ENCODE peak calls at places on chromosomes 3 and 15, in six cellular contexts. One of them, this sample, is unnamed. For H3K4me1, the result is how much of the 10 kb centered on the place peaks cover.

GRCh38 chr3:108818404-108818803 is 4.2 kb upstream of the TRAT1 start:
- DNase-seq in NT2/D1: peak
- DNase-seq in mucosa of descending colon: peak
- DNase-seq in heart left ventricle: no peak
- DNase-seq in transverse colon: peak
- DNase-seq in HepG2: peak
- DNase-seq in this sample: no peak

GRCh38 chr3:141000027-141000663 is 51.0 kb upstream of the SPSB4 start:
- DNase-seq in NT2/D1: peak
- DNase-seq in mucosa of descending colon: peak
- DNase-seq in heart left ventricle: peak
- DNase-seq in transverse colon: peak
- DNase-seq in HepG2: peak
- DNase-seq in this sample: peak

GRCh38 chr3:24069045-24069444 is 124.0 kb downstream of the NR1D2 start:
- DNase-seq in NT2/D1: no peak
- DNase-seq in mucosa of descending colon: peak
- DNase-seq in heart left ventricle: peak
- DNase-seq in transverse colon: peak
- DNase-seq in HepG2: peak
- DNase-seq in this sample: no peak

GRCh38 chr15:69568621-69569020 is 116.0 kb downstream of the RPLP1 start:
- DNase-seq in NT2/D1: no peak
- DNase-seq in mucosa of descending colon: no peak
- DNase-seq in heart left ventricle: no peak
- DNase-seq in transverse colon: no peak
- DNase-seq in HepG2: no peak
- DNase-seq in this sample: no peak

GRCh38 chr15:64740361-64741170 is 34.8 kb downstream of the RBPMS2 start:
- DNase-seq in NT2/D1: no peak
- DNase-seq in mucosa of descending colon: peak
- DNase-seq in heart left ventricle: peak
- DNase-seq in transverse colon: peak
- DNase-seq in HepG2: peak
- DNase-seq in this sample: peak

GRCh38 chr15:71332605-71333004 is 217.3 kb downstream of the THSD4 start:
- DNase-seq in NT2/D1: no peak
- DNase-seq in mucosa of descending colon: no peak
- DNase-seq in heart left ventricle: no peak
- DNase-seq in transverse colon: no peak
- DNase-seq in HepG2: no peak
- DNase-seq in this sample: no peak

GRCh38 chr15:66854012-66854965 is 152.3 kb downstream of the SMAD6 start:
- DNase-seq in NT2/D1: no peak
- DNase-seq in mucosa of descending colon: no peak
- DNase-seq in heart left ventricle: no peak
- DNase-seq in transverse colon: peak
- DNase-seq in HepG2: no peak
- DNase-seq in this sample: peak

GRCh38 chr3:12679468-12679867 is 15.6 kb upstream of the RAF1 start:
- DNase-seq in NT2/D1: no peak
- DNase-seq in mucosa of descending colon: no peak
- DNase-seq in heart left ventricle: peak
- DNase-seq in transverse colon: no peak
- DNase-seq in HepG2: peak
- DNase-seq in this sample: no peak

GRCh38 chr3:94043285-94043684 is 14.9 kb upstream of the STX19 start:
- DNase-seq in NT2/D1: no peak
- DNase-seq in mucosa of descending colon: no peak
- DNase-seq in heart left ventricle: no peak
- DNase-seq in transverse colon: no peak
- DNase-seq in HepG2: no peak
- DNase-seq in this sample: no peak

GRCh38 chr3:73781536-73781935 is 156.8 kb upstream of the PDZRN3 start:
- DNase-seq in NT2/D1: no peak
- DNase-seq in mucosa of descending colon: no peak
- DNase-seq in heart left ventricle: no peak
- DNase-seq in transverse colon: no peak
- DNase-seq in HepG2: no peak
- DNase-seq in this sample: no peak

GRCh38 chr15:83208357-83208661 is 686 bp upstream of the HDGFL3 start:
- DNase-seq in NT2/D1: peak
- DNase-seq in mucosa of descending colon: no peak
- DNase-seq in heart left ventricle: no peak
- DNase-seq in transverse colon: peak
- DNase-seq in HepG2: no peak
- DNase-seq in this sample: no peak

GRCh38 chr15:101710806-101711205 is 13.5 kb downstream of the TARS3 start:
- DNase-seq in NT2/D1: peak
- DNase-seq in mucosa of descending colon: no peak
- DNase-seq in heart left ventricle: no peak
- DNase-seq in transverse colon: no peak
- DNase-seq in HepG2: peak
- DNase-seq in this sample: no peak

GRCh38 chr3:185361920-185362319 is 1.0 kb upstream of the MAP3K13 start:
- DNase-seq in NT2/D1: no peak
- DNase-seq in mucosa of descending colon: no peak
- DNase-seq in heart left ventricle: no peak
- DNase-seq in transverse colon: no peak
- DNase-seq in HepG2: no peak
- DNase-seq in this sample: no peak

GRCh38 chr15:89912674-89913396 is at the start of gene ARPIN:
- DNase-seq in NT2/D1: no peak
- DNase-seq in mucosa of descending colon: peak
- DNase-seq in heart left ventricle: peak
- DNase-seq in transverse colon: peak
- DNase-seq in HepG2: peak
- DNase-seq in this sample: no peak

GRCh38 chr3:104411760-104412159 is 954.9 kb upstream of the ALCAM start:
- DNase-seq in NT2/D1: no peak
- DNase-seq in mucosa of descending colon: no peak
- DNase-seq in heart left ventricle: no peak
- DNase-seq in transverse colon: no peak
- DNase-seq in HepG2: no peak
- DNase-seq in this sample: no peak

GRCh38 chr15:74543583-74543982 is 2.6 kb downstream of the ARID3B start:
- DNase-seq in NT2/D1: no peak
- DNase-seq in mucosa of descending colon: no peak
- DNase-seq in heart left ventricle: no peak
- DNase-seq in transverse colon: no peak
- DNase-seq in HepG2: no peak
- DNase-seq in this sample: no peak

GRCh38 chr15:31522056-31522455 is 195.4 kb downstream of the KLF13 start:
- DNase-seq in NT2/D1: peak
- DNase-seq in mucosa of descending colon: no peak
- DNase-seq in heart left ventricle: no peak
- DNase-seq in transverse colon: no peak
- DNase-seq in HepG2: no peak
- DNase-seq in this sample: peak

GRCh38 chr3:38578551-38578950 is 70.9 kb downstream of the SCN5A start:
- DNase-seq in NT2/D1: no peak
- DNase-seq in mucosa of descending colon: no peak
- DNase-seq in heart left ventricle: no peak
- DNase-seq in transverse colon: no peak
- DNase-seq in HepG2: no peak
- DNase-seq in this sample: peak

GRCh38 chr15:46251873-46252272 is 617.0 kb downstream of the SQOR start:
- DNase-seq in NT2/D1: no peak
- DNase-seq in mucosa of descending colon: no peak
- DNase-seq in heart left ventricle: no peak
- DNase-seq in transverse colon: no peak
- DNase-seq in HepG2: no peak
- DNase-seq in this sample: no peak

GRCh38 chr3:188664795-188665194 is 507.0 kb upstream of the TPRG1 start:
- DNase-seq in NT2/D1: no peak
- DNase-seq in mucosa of descending colon: peak
- DNase-seq in heart left ventricle: no peak
- DNase-seq in transverse colon: no peak
- DNase-seq in HepG2: peak
- DNase-seq in this sample: no peak

GRCh38 chr3:54361884-54362283 is 239.5 kb downstream of the CACNA2D3 start:
- DNase-seq in NT2/D1: no peak
- DNase-seq in mucosa of descending colon: no peak
- DNase-seq in heart left ventricle: no peak
- DNase-seq in transverse colon: no peak
- DNase-seq in HepG2: no peak
- DNase-seq in this sample: no peak

GRCh38 chr3:3200632-3201212 is 21.2 kb upstream of the CRBN start:
- DNase-seq in NT2/D1: peak
- DNase-seq in mucosa of descending colon: peak
- DNase-seq in heart left ventricle: peak
- DNase-seq in transverse colon: peak
- DNase-seq in HepG2: peak
- DNase-seq in this sample: no peak

GRCh38 chr3:105238367-105238766 is 128.3 kb upstream of the ALCAM start:
- DNase-seq in NT2/D1: no peak
- DNase-seq in mucosa of descending colon: no peak
- DNase-seq in heart left ventricle: no peak
- DNase-seq in transverse colon: no peak
- DNase-seq in HepG2: no peak
- DNase-seq in this sample: no peak

GRCh38 chr15:68272797-68273271 is 4.7 kb upstream of the FEM1B start:
- DNase-seq in NT2/D1: no peak
- DNase-seq in mucosa of descending colon: no peak
- DNase-seq in heart left ventricle: peak
- DNase-seq in transverse colon: no peak
- DNase-seq in HepG2: no peak
- DNase-seq in this sample: no peak

GRCh38 chr3:123110238-123110952 is 43.6 kb downstream of the PDIA5 start:
- DNase-seq in NT2/D1: no peak
- DNase-seq in mucosa of descending colon: no peak
- DNase-seq in heart left ventricle: no peak
- DNase-seq in transverse colon: no peak
- DNase-seq in HepG2: no peak
- DNase-seq in this sample: no peak
- H3K4me1 ChIP-seq in NT2/D1: under half
- H3K4me1 ChIP-seq in mucosa of descending colon: under half
- H3K4me1 ChIP-seq in heart left ventricle: under half
- H3K4me1 ChIP-seq in transverse colon: under half
- H3K4me1 ChIP-seq in HepG2: under half
- H3K4me1 ChIP-seq in this sample: under half

DNA sequence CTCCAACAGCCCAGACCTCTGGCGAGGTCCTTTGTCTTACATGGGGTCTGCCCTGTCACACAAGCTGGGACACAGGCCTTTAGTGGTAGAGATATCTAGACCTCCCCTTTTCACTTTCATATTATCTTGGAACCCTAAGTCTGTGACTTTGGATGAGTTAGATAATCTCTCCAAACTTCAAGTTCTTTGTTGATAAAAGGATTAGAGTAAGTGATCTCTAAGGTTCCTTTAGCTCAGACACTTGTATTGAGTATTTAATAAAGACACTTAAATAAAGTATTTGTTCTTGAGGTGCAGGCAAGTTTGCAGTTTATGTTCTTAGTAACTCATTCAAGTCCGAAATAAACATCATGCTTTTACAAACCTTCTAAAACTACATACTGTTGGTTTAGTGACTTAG is 459.6 kb downstream of the SHQ1 start:
- DNase-seq in NT2/D1: no peak
- DNase-seq in mucosa of descending colon: no peak
- DNase-seq in heart left ventricle: no peak
- DNase-seq in transverse colon: no peak
- DNase-seq in HepG2: no peak
- DNase-seq in this sample: no peak
- H3K4me1 ChIP-seq in NT2/D1: under half
- H3K4me1 ChIP-seq in mucosa of descending colon: under half
- H3K4me1 ChIP-seq in heart left ventricle: under half
- H3K4me1 ChIP-seq in transverse colon: under half
- H3K4me1 ChIP-seq in HepG2: under half
- H3K4me1 ChIP-seq in this sample: under half

GRCh38 chr15:63013052-63013808 is 29.3 kb upstream of the TPM1 start:
- DNase-seq in NT2/D1: peak
- DNase-seq in mucosa of descending colon: no peak
- DNase-seq in heart left ventricle: no peak
- DNase-seq in transverse colon: no peak
- DNase-seq in HepG2: no peak
- DNase-seq in this sample: no peak

GRCh38 chr15:63016234-63016633 is 26.3 kb upstream of the TPM1 start:
- DNase-seq in NT2/D1: no peak
- DNase-seq in mucosa of descending colon: no peak
- DNase-seq in heart left ventricle: no peak
- DNase-seq in transverse colon: no peak
- DNase-seq in HepG2: no peak
- DNase-seq in this sample: no peak

GRCh38 chr15:63012444-63012843 is 30.1 kb upstream of the TPM1 start:
- DNase-seq in NT2/D1: no peak
- DNase-seq in mucosa of descending colon: no peak
- DNase-seq in heart left ventricle: no peak
- DNase-seq in transverse colon: no peak
- DNase-seq in HepG2: no peak
- DNase-seq in this sample: no peak

GRCh38 chr15:63015618-63016017 is 26.9 kb upstream of the TPM1 start:
- DNase-seq in NT2/D1: no peak
- DNase-seq in mucosa of descending colon: no peak
- DNase-seq in heart left ventricle: peak
- DNase-seq in transverse colon: no peak
- DNase-seq in HepG2: no peak
- DNase-seq in this sample: peak

DNA sequence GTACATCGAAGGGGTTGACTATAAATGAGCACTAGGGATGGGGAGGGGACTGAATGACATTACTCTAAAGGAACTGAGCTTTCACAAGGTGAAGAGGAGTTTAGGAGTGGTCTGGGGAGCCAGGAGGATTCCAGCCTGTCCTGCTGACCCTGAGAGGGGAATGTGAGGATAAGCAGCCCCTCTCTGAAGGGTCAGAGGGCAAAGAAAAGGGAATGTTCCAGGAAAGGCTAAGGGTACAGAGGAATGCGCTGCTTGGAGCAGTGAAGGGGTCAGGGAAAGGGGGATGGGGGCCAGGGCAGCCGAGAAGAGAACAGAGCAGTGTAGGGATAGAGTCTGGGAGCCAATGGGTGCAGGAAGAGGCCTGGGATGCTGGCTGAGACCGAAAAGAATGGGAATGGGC is 28.0 kb upstream of the TPM1 start:
- DNase-seq in NT2/D1: no peak
- DNase-seq in mucosa of descending colon: no peak
- DNase-seq in heart left ventricle: no peak
- DNase-seq in transverse colon: no peak
- DNase-seq in HepG2: no peak
- DNase-seq in this sample: no peak
- H3K4me1 ChIP-seq in NT2/D1: under half
- H3K4me1 ChIP-seq in mucosa of descending colon: under half
- H3K4me1 ChIP-seq in heart left ventricle: under half
- H3K4me1 ChIP-seq in transverse colon: under half
- H3K4me1 ChIP-seq in HepG2: half or more
- H3K4me1 ChIP-seq in this sample: under half

GRCh38 chr15:98666841-98667240 is 18.5 kb downstream of the IGF1R start:
- DNase-seq in NT2/D1: no peak
- DNase-seq in mucosa of descending colon: no peak
- DNase-seq in heart left ventricle: no peak
- DNase-seq in transverse colon: no peak
- DNase-seq in HepG2: no peak
- DNase-seq in this sample: no peak
- H3K4me1 ChIP-seq in NT2/D1: under half
- H3K4me1 ChIP-seq in mucosa of descending colon: under half
- H3K4me1 ChIP-seq in heart left ventricle: half or more
- H3K4me1 ChIP-seq in transverse colon: under half
- H3K4me1 ChIP-seq in HepG2: half or more
- H3K4me1 ChIP-seq in this sample: under half